ENCODE peak calls at places on chromosomes 6 and 20, in six cellular contexts. One of them, this sample, is unnamed.
A peak's percentile ranks its signal among the peaks of the same experiment; 100 is the strongest.

GRCh38 chr6:90420495-90420894 is 123.9 kb upstream of the BACH2 start:
- DNase-seq in uterus: no peak
- DNase-seq in psoas muscle: no peak
- DNase-seq in breast epithelium: no peak
- DNase-seq in HCT116: no peak
- DNase-seq in tibial artery: no peak
- DNase-seq in this sample: no peak

GRCh38 chr20:40930561-40930960 is 98.1 kb upstream of the TOP1 start:
- DNase-seq in psoas muscle: no peak
- DNase-seq in uterus: no peak
- DNase-seq in HCT116: no peak
- DNase-seq in breast epithelium: no peak
- DNase-seq in tibial artery: no peak
- DNase-seq in this sample: no peak

GRCh38 chr6:127302728-127303675 is 36.3 kb downstream of the RNF146 start:
- DNase-seq in psoas muscle: no peak
- DNase-seq in uterus: peak; percentile 18
- DNase-seq in tibial artery: peak; percentile 48
- DNase-seq in HCT116: peak; percentile 16
- DNase-seq in breast epithelium: no peak
- DNase-seq in this sample: peak; percentile 83

GRCh38 chr20:19408971-19409370 is 196.5 kb downstream of the SLC24A3 start:
- DNase-seq in breast epithelium: no peak
- DNase-seq in psoas muscle: no peak
- DNase-seq in uterus: no peak
- DNase-seq in tibial artery: no peak
- DNase-seq in HCT116: no peak
- DNase-seq in this sample: no peak

GRCh38 chr6:16319813-16320532 is 81.6 kb downstream of the GMPR start:
- DNase-seq in psoas muscle: peak; percentile 92
- DNase-seq in tibial artery: peak; percentile 87
- DNase-seq in uterus: peak; percentile 60
- DNase-seq in HCT116: peak; percentile 59
- DNase-seq in breast epithelium: peak; percentile 71
- DNase-seq in this sample: peak; percentile 38

GRCh38 chr6:124958759-124959354 is 3.4 kb upstream of the RNF217 start:
- DNase-seq in psoas muscle: no peak
- DNase-seq in breast epithelium: no peak
- DNase-seq in HCT116: no peak
- DNase-seq in uterus: no peak
- DNase-seq in tibial artery: no peak
- DNase-seq in this sample: no peak

GRCh38 chr20:51366155-51366886 is 176.2 kb downstream of the NFATC2 start:
- DNase-seq in tibial artery: peak; percentile 79
- DNase-seq in HCT116: peak; percentile 37
- DNase-seq in breast epithelium: no peak
- DNase-seq in psoas muscle: peak; percentile 85
- DNase-seq in uterus: peak; percentile 39
- DNase-seq in this sample: no peak

GRCh38 chr20:62776692-62777527 is 19.4 kb upstream of the MRGBP start:
- DNase-seq in uterus: no peak
- DNase-seq in HCT116: peak; percentile 75
- DNase-seq in psoas muscle: no peak
- DNase-seq in breast epithelium: no peak
- DNase-seq in tibial artery: no peak
- DNase-seq in this sample: peak; percentile 82

GRCh38 chr6:111487656-111488055 is 4.6 kb upstream of the REV3L start:
- DNase-seq in psoas muscle: no peak
- DNase-seq in breast epithelium: no peak
- DNase-seq in tibial artery: no peak
- DNase-seq in uterus: no peak
- DNase-seq in HCT116: no peak
- DNase-seq in this sample: no peak

GRCh38 chr6:15430181-15430580 is 184.3 kb downstream of the JARID2 start:
- DNase-seq in psoas muscle: no peak
- DNase-seq in uterus: no peak
- DNase-seq in HCT116: no peak
- DNase-seq in breast epithelium: no peak
- DNase-seq in tibial artery: no peak
- DNase-seq in this sample: no peak

GRCh38 chr6:130749402-130749801 is 77.8 kb upstream of the SMLR1 start:
- DNase-seq in breast epithelium: no peak
- DNase-seq in tibial artery: no peak
- DNase-seq in uterus: no peak
- DNase-seq in psoas muscle: no peak
- DNase-seq in HCT116: no peak
- DNase-seq in this sample: no peak

GRCh38 chr20:3904224-3904623 is 15.0 kb downstream of the PANK2 start:
- DNase-seq in tibial artery: no peak
- DNase-seq in psoas muscle: no peak
- DNase-seq in HCT116: no peak
- DNase-seq in breast epithelium: no peak
- DNase-seq in uterus: no peak
- DNase-seq in this sample: no peak

GRCh38 chr6:113564401-113565161 is 292.6 kb upstream of the MARCKS start:
- DNase-seq in breast epithelium: peak; percentile 60
- DNase-seq in uterus: peak; percentile 77
- DNase-seq in psoas muscle: peak; percentile 78
- DNase-seq in tibial artery: peak; percentile 67
- DNase-seq in HCT116: no peak
- DNase-seq in this sample: peak; percentile 49

GRCh38 chr6:14178083-14178445 is 60.5 kb downstream of the CD83 start:
- DNase-seq in psoas muscle: no peak
- DNase-seq in uterus: no peak
- DNase-seq in HCT116: no peak
- DNase-seq in breast epithelium: no peak
- DNase-seq in tibial artery: no peak
- DNase-seq in this sample: no peak

GRCh38 chr6:14177413-14178082 is 60.0 kb downstream of the CD83 start:
- DNase-seq in tibial artery: no peak
- DNase-seq in HCT116: no peak
- DNase-seq in breast epithelium: no peak
- DNase-seq in uterus: no peak
- DNase-seq in psoas muscle: no peak
- DNase-seq in this sample: no peak

GRCh38 chr6:14172575-14172974 is 55.0 kb downstream of the CD83 start:
- DNase-seq in HCT116: no peak
- DNase-seq in breast epithelium: no peak
- DNase-seq in uterus: no peak
- DNase-seq in tibial artery: no peak
- DNase-seq in psoas muscle: no peak
- DNase-seq in this sample: no peak

GRCh38 chr6:14176429-14176828 is 58.9 kb downstream of the CD83 start:
- DNase-seq in psoas muscle: no peak
- DNase-seq in tibial artery: no peak
- DNase-seq in uterus: no peak
- DNase-seq in HCT116: no peak
- DNase-seq in breast epithelium: no peak
- DNase-seq in this sample: no peak

GRCh38 chr6:14175031-14175430 is 57.5 kb downstream of the CD83 start:
- DNase-seq in breast epithelium: no peak
- DNase-seq in HCT116: no peak
- DNase-seq in uterus: no peak
- DNase-seq in tibial artery: no peak
- DNase-seq in psoas muscle: no peak
- DNase-seq in this sample: no peak
- TF ChIP-seq CTCF in breast epithelium: no peak
- TF ChIP-seq CTCF in HCT116: no peak
- TF ChIP-seq CTCF in uterus: no peak
- TF ChIP-seq CTCF in tibial artery: no peak
- TF ChIP-seq CTCF in psoas muscle: no peak
- TF ChIP-seq CTCF in this sample: no peak

GRCh38 chr6:32843979-32844838 is at the start of gene PSMB8:
- DNase-seq in breast epithelium: peak; percentile 98
- DNase-seq in tibial artery: peak; percentile 98
- DNase-seq in HCT116: peak; percentile 92
- DNase-seq in uterus: peak; percentile 96
- DNase-seq in psoas muscle: peak; percentile 97
- DNase-seq in this sample: peak; percentile 99
- H3K36me3 ChIP-seq in breast epithelium: peaks cover 4% of the 10 kb centered on the region
- H3K36me3 ChIP-seq in tibial artery: peaks cover 34% of the 10 kb centered on the region
- H3K36me3 ChIP-seq in HCT116: no peaks in the 10 kb centered on the region
- H3K36me3 ChIP-seq in uterus: no peaks in the 10 kb centered on the region
- H3K36me3 ChIP-seq in psoas muscle: peaks cover 45% of the 10 kb centered on the region
- H3K36me3 ChIP-seq in this sample: peaks cover 9% of the 10 kb centered on the region

DNA sequence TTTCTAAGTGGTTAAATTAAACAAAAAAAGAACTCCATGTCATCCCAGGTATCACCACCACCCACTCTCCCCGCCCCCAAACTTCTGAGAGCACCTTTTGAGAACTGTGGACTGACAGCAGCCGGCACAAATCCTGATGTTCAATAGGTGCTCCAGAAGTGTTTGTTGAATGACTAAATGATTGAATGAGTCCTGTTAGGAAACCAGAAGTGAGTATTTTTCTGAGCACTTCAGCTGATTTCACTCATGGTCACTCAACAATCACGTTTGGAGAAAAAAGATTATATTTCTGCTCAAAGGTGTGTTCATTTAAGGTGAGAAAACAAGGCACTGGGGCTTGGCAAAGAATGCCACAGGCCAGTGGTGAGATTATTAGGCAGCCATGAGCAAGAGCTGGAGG is 6.2 kb upstream of the HNF4A start:
- DNase-seq in psoas muscle: no peak
- DNase-seq in breast epithelium: no peak
- DNase-seq in HCT116: no peak
- DNase-seq in tibial artery: no peak
- DNase-seq in uterus: no peak
- DNase-seq in this sample: no peak
- TF ChIP-seq CTCF in psoas muscle: no peak
- TF ChIP-seq CTCF in breast epithelium: no peak
- TF ChIP-seq CTCF in HCT116: no peak
- TF ChIP-seq CTCF in tibial artery: no peak
- TF ChIP-seq CTCF in uterus: no peak
- TF ChIP-seq CTCF in this sample: no peak

GRCh38 chr20:47719211-47719610 is 66.1 kb downstream of the SULF2 start:
- DNase-seq in psoas muscle: no peak
- DNase-seq in breast epithelium: no peak
- DNase-seq in tibial artery: no peak
- DNase-seq in uterus: no peak
- DNase-seq in HCT116: no peak
- DNase-seq in this sample: no peak
- H3K36me3 ChIP-seq in psoas muscle: no peaks in the 10 kb centered on the region
- H3K36me3 ChIP-seq in breast epithelium: no peaks in the 10 kb centered on the region
- H3K36me3 ChIP-seq in tibial artery: no peaks in the 10 kb centered on the region
- H3K36me3 ChIP-seq in uterus: no peaks in the 10 kb centered on the region
- H3K36me3 ChIP-seq in HCT116: no peaks in the 10 kb centered on the region
- H3K36me3 ChIP-seq in this sample: no peaks in the 10 kb centered on the region

GRCh38 chr6:5030596-5031136 is 26.8 kb upstream of the RPP40 start:
- DNase-seq in psoas muscle: peak; percentile 84
- DNase-seq in tibial artery: peak; percentile 73
- DNase-seq in HCT116: peak; percentile 83
- DNase-seq in uterus: peak; percentile 80
- DNase-seq in breast epithelium: no peak
- DNase-seq in this sample: peak; percentile 72
- TF ChIP-seq CTCF in psoas muscle: peak; percentile 58
- TF ChIP-seq CTCF in tibial artery: peak; percentile 58
- TF ChIP-seq CTCF in HCT116: peak; percentile 86
- TF ChIP-seq CTCF in uterus: peak; percentile 56
- TF ChIP-seq CTCF in breast epithelium: peak; percentile 67
- TF ChIP-seq CTCF in this sample: peak; percentile 59

GRCh38 chr20:64006902-64007301 is 26.0 kb downstream of the PRPF6 start:
- DNase-seq in uterus: no peak
- DNase-seq in HCT116: no peak
- DNase-seq in breast epithelium: no peak
- DNase-seq in tibial artery: no peak
- DNase-seq in psoas muscle: no peak
- DNase-seq in this sample: no peak

GRCh38 chr20:64006490-64006889 is 25.6 kb downstream of the PRPF6 start:
- DNase-seq in HCT116: no peak
- DNase-seq in tibial artery: no peak
- DNase-seq in psoas muscle: no peak
- DNase-seq in breast epithelium: no peak
- DNase-seq in uterus: no peak
- DNase-seq in this sample: no peak

GRCh38 chr20:64010711-64011237 is 25.2 kb upstream of the C20orf204 start:
- DNase-seq in psoas muscle: no peak
- DNase-seq in HCT116: no peak
- DNase-seq in uterus: no peak
- DNase-seq in tibial artery: no peak
- DNase-seq in breast epithelium: no peak
- DNase-seq in this sample: no peak

GRCh38 chr20:64009811-64010387 is 26.1 kb upstream of the C20orf204 start:
- DNase-seq in uterus: no peak
- DNase-seq in HCT116: no peak
- DNase-seq in psoas muscle: no peak
- DNase-seq in breast epithelium: no peak
- DNase-seq in tibial artery: no peak
- DNase-seq in this sample: no peak

GRCh38 chr20:64011366-64011779 is 24.6 kb upstream of the C20orf204 start:
- DNase-seq in HCT116: no peak
- DNase-seq in psoas muscle: no peak
- DNase-seq in tibial artery: no peak
- DNase-seq in uterus: no peak
- DNase-seq in breast epithelium: no peak
- DNase-seq in this sample: no peak
- H3K36me3 ChIP-seq in HCT116: peaks cover 31% of the 10 kb centered on the region
- H3K36me3 ChIP-seq in psoas muscle: peaks cover 67% of the 10 kb centered on the region
- H3K36me3 ChIP-seq in tibial artery: peaks cover 60% of the 10 kb centered on the region
- H3K36me3 ChIP-seq in uterus: no peaks in the 10 kb centered on the region
- H3K36me3 ChIP-seq in breast epithelium: peaks cover 4% of the 10 kb centered on the region
- H3K36me3 ChIP-seq in this sample: peaks cover 19% of the 10 kb centered on the region

GRCh38 chr6:83057705-83058321 is 7.8 kb downstream of the UBE3D start:
- DNase-seq in tibial artery: no peak
- DNase-seq in HCT116: peak; percentile 22
- DNase-seq in psoas muscle: no peak
- DNase-seq in breast epithelium: no peak
- DNase-seq in uterus: no peak
- DNase-seq in this sample: no peak

GRCh38 chr6:83067448-83068413 is at the start of gene DOP1A:
- DNase-seq in HCT116: peak; percentile 86
- DNase-seq in uterus: peak; percentile 95
- DNase-seq in psoas muscle: peak; percentile 98
- DNase-seq in breast epithelium: peak; percentile 94
- DNase-seq in tibial artery: peak; percentile 94
- DNase-seq in this sample: peak; percentile 98

GRCh38 chr6:83065511-83066192 is at the start of gene UBE3D:
- DNase-seq in tibial artery: peak; percentile 86
- DNase-seq in breast epithelium: peak; percentile 65
- DNase-seq in HCT116: peak; percentile 51
- DNase-seq in uterus: peak; percentile 88
- DNase-seq in psoas muscle: peak; percentile 95
- DNase-seq in this sample: peak; percentile 92

GRCh38 chr6:83062225-83062624 is 3.4 kb downstream of the UBE3D start:
- DNase-seq in tibial artery: no peak
- DNase-seq in psoas muscle: no peak
- DNase-seq in breast epithelium: no peak
- DNase-seq in HCT116: no peak
- DNase-seq in uterus: no peak
- DNase-seq in this sample: no peak
- TF ChIP-seq CTCF in tibial artery: no peak
- TF ChIP-seq CTCF in psoas muscle: no peak
- TF ChIP-seq CTCF in breast epithelium: no peak
- TF ChIP-seq CTCF in HCT116: no peak
- TF ChIP-seq CTCF in uterus: no peak
- TF ChIP-seq CTCF in this sample: no peak

GRCh38 chr6:6966569-6966968 is 141.2 kb upstream of the RREB1 start:
- DNase-seq in tibial artery: no peak
- DNase-seq in psoas muscle: no peak
- DNase-seq in breast epithelium: peak; percentile 42
- DNase-seq in uterus: no peak
- DNase-seq in HCT116: no peak
- DNase-seq in this sample: no peak
- H3K36me3 ChIP-seq in tibial artery: no peaks in the 10 kb centered on the region
- H3K36me3 ChIP-seq in psoas muscle: no peaks in the 10 kb centered on the region
- H3K36me3 ChIP-seq in breast epithelium: no peaks in the 10 kb centered on the region
- H3K36me3 ChIP-seq in uterus: no peaks in the 10 kb centered on the region
- H3K36me3 ChIP-seq in HCT116: no peaks in the 10 kb centered on the region
- H3K36me3 ChIP-seq in this sample: no peaks in the 10 kb centered on the region

This sample was measured in mucosa of descending colon.